ENCODE peak calls at places on chromosomes 3 and 15, in five cellular contexts. G is AG04450; Y is CD8-positive, alpha-beta T cell; A is Calu3; Z is pons. M is an unnamed sample.

GRCh38 chr3:14446988-14447570 is 44.7 kb downstream of the SLC6A6 start:
- DNase-seq in A (no peak), Y (no peak), G (no peak), Z (no peak), M (no peak)

GRCh38 chr3:123610331-123610730 is 25.5 kb upstream of the HACD2 start:
- DNase-seq in Y (no peak), A (no peak), G (no peak), Z (no peak), M (no peak)

GRCh38 chr15:58934521-58934920 is 1.0 kb upstream of the SLTM start:
- DNase-seq in A (no peak), Z (peak), G (no peak), Y (no peak), M (no peak)

GRCh38 chr3:135503429-135504083 is 462.0 kb upstream of the PPP2R3A start:
- DNase-seq in Z (peak), G (peak), A (peak), Y (no peak), M (no peak)

GRCh38 chr3:34035775-34036174 is 237.3 kb downstream of the PDCD6IP start:
- DNase-seq in Y (no peak), A (no peak), Z (no peak), G (no peak), M (no peak)

GRCh38 chr3:69738859-69739203 is 433 bp upstream of the MITF start:
- DNase-seq in G (no peak), Z (no peak), A (no peak), Y (no peak), M (no peak)

GRCh38 chr3:46455231-46456115 is 9.2 kb downstream of the LTF start:
- DNase-seq in A (no peak), Z (no peak), Y (no peak), G (no peak), M (no peak)

GRCh38 chr15:52804526-52805081 is 14.5 kb upstream of the ONECUT1 start:
- DNase-seq in A (no peak), Y (no peak), Z (no peak), G (no peak), M (no peak)

GRCh38 chr3:112101946-112102345 is 15.8 kb downstream of the C3orf52 start:
- DNase-seq in Y (no peak), Z (no peak), G (peak), A (no peak), M (no peak)

GRCh38 chr3:191151653-191152052 is 47.4 kb upstream of the OSTN start:
- DNase-seq in Y (no peak), G (no peak), A (no peak), Z (no peak), M (no peak)

GRCh38 chr15:25825215-25825614 is 37.9 kb downstream of the ATP10A start:
- DNase-seq in G (no peak), A (no peak), Z (no peak), Y (no peak), M (no peak)

GRCh38 chr3:184815046-184815930 is 3.3 kb downstream of the VPS8 start:
- DNase-seq in Y (peak), G (peak), A (no peak), Z (no peak), M (no peak)

GRCh38 chr15:49731187-49731828 is 110.5 kb downstream of the DTWD1 start:
- DNase-seq in A (no peak), Y (no peak), G (no peak), Z (no peak), M (no peak)

GRCh38 chr15:34851751-34852150 is 56.4 kb upstream of the ACTC1 start:
- DNase-seq in A (no peak), G (no peak), Y (no peak), Z (no peak), M (no peak)

GRCh38 chr15:55389276-55389631 is 18.9 kb downstream of the CCPG1 start:
- DNase-seq in A (no peak), Y (no peak), Z (no peak), G (no peak), M (no peak)

GRCh38 chr3:47010050-47010712 is 30.7 kb downstream of the NBEAL2 start:
- DNase-seq in Y (no peak), G (no peak), Z (no peak), A (no peak), M (no peak)

GRCh38 chr3:175421897-175422296 is 562.8 kb downstream of the NAALADL2 start:
- DNase-seq in A (no peak), Y (no peak), Z (no peak), G (no peak), M (no peak)

GRCh38 chr15:20348900-20349773 is 192.5 kb downstream of the GOLGA6L6 start:
- DNase-seq in G (no peak), Z (no peak), Y (peak), A (no peak), M (peak)

GRCh38 chr15:64942356-64942755 is 30.7 kb downstream of the ANKDD1A start:
- DNase-seq in A (no peak), Y (no peak), G (no peak), Z (no peak), M (no peak)

GRCh38 chr3:74643636-74644035 is 29.2 kb upstream of the CNTN3 start:
- DNase-seq in G (no peak), Y (no peak), Z (peak), A (no peak), M (no peak)

GRCh38 chr15:74333662-74334061 is 33.8 kb downstream of the CYP11A1 start:
- DNase-seq in G (no peak), Z (no peak), Y (no peak), A (no peak), M (no peak)

GRCh38 chr3:30626443-30627181 is 20.2 kb downstream of the TGFBR2 start:
- DNase-seq in Y (no peak), A (no peak), Z (no peak), G (no peak), M (no peak)

GRCh38 chr3:94063497-94064119 is 747 bp downstream of the NSUN3 start:
- DNase-seq in Y (no peak), Z (no peak), G (no peak), A (no peak), M (no peak)

GRCh38 chr15:100900895-100901169 is 18.3 kb upstream of the LRRK1 start:
- DNase-seq in Z (no peak), A (no peak), Y (no peak), G (no peak), M (no peak)

GRCh38 chr3:38581774-38582173 is 67.7 kb downstream of the SCN5A start:
- DNase-seq in A (no peak), Z (no peak), G (no peak), Y (no peak), M (no peak)

GRCh38 chr15:99306694-99307338 is 55.5 kb downstream of the LRRC28 start:
- DNase-seq in Z (peak), G (no peak), A (no peak), Y (no peak), M (no peak)

GRCh38 chr15:80121546-80121945 is 31.3 kb upstream of the FAH start:
- DNase-seq in G (no peak), Z (no peak), Y (no peak), A (no peak), M (no peak)

GRCh38 chr3:151434151-151434890 is 26.5 kb downstream of the IGSF10 start:
- DNase-seq in Z (no peak), Y (no peak), A (peak), G (peak), M (no peak)

GRCh38 chr15:46296002-46296401 is 661.2 kb downstream of the SQOR start:
- DNase-seq in A (no peak), G (no peak), Y (no peak), Z (no peak), M (no peak)

GRCh38 chr3:70526966-70527515 is 214.6 kb upstream of the MDFIC2 start:
- DNase-seq in G (no peak), Y (no peak), A (no peak), Z (no peak), M (no peak)

GRCh38 chr3:27340524-27340923 is 28.7 kb downstream of the NEK10 start:
- DNase-seq in Z (no peak), Y (no peak), G (no peak), A (no peak), M (no peak)

GRCh38 chr3:11554236-11554610 is 89.5 kb downstream of the VGLL4 start:
- DNase-seq in A (no peak), Z (no peak), G (no peak), Y (no peak), M (no peak)